ENCODE peak calls at places on chromosomes 13 and 19, in nine cellular contexts. A, N, F, L, U, Z, O, Q and P are unnamed samples.

GRCh38 chr13:74114202-74114601 is 20.0 kb downstream of the KLF12 start:
- DNase-seq in O (no peak), A (no peak), L (peak; percentile 50), F (no peak), Z (no peak), N (no peak), Q (no peak), U (no peak), P (no peak)

GRCh38 chr13:51341804-51342203 is 2.3 kb downstream of the SERPINE3 start:
- DNase-seq in A (no peak), O (no peak), Z (no peak), U (no peak), Q (no peak), F (no peak), L (no peak), N (no peak), P (no peak)

GRCh38 chr19:4430760-4431159 is 26.8 kb downstream of the UBXN6 start:
- DNase-seq in A (no peak), Q (no peak), F (peak; percentile 34), L (no peak), O (no peak), N (no peak), Z (no peak), U (peak; percentile 6), P (no peak)

GRCh38 chr13:44932171-44932849 is 57.0 kb downstream of the NUFIP1 start:
- DNase-seq in F (no peak), O (no peak), A (no peak), U (no peak), L (no peak), Q (no peak), N (no peak), Z (no peak), P (peak; percentile 5)

GRCh38 chr13:44786724-44787123 is 202.5 kb downstream of the NUFIP1 start:
- DNase-seq in O (no peak), Q (no peak), U (no peak), A (no peak), N (no peak), L (no peak), Z (no peak), F (no peak), P (no peak)

GRCh38 chr13:32019612-32020233 is 11.9 kb upstream of the FRY start:
- DNase-seq in U (no peak), O (no peak), Z (no peak), F (peak; percentile 71), N (no peak), L (peak; percentile 61), Q (no peak), A (no peak), P (peak; percentile 69)

GRCh38 chr13:76455960-76456359 is 430.2 kb downstream of the KCTD12 start:
- DNase-seq in U (no peak), N (no peak), L (peak; percentile 15), O (no peak), A (no peak), Q (no peak), F (no peak), Z (no peak), P (peak; percentile 17)

GRCh38 chr13:31638577-31638976 is 100.7 kb upstream of the RXFP2 start:
- DNase-seq in Z (no peak), L (peak; percentile 78), Q (no peak), F (no peak), O (peak; percentile 49), A (no peak), N (no peak), U (no peak), P (no peak)